ENCODE peak calls at places on chromosomes 12 and 14, in six cellular contexts. A is activated T-cell treated with anti-CD3 and anti-CD28 coated beads, Interleukin-2, amount 50 U/mL, for 4 hours; Z is kidney tubule cell; N is germinal center; K is bronchial epithelial cell; Q is ecto neural progenitor cell. S is an unnamed sample.

GRCh38 chr14:36955376-36955775 is 217.0 kb downstream of the SLC25A21 start:
- DNase-seq in A (no peak), Z (no peak), N (no peak), K (no peak), Q (no peak), S (no peak)

GRCh38 chr14:59664741-59665140 is 88.1 kb upstream of the CCDC175 start:
- DNase-seq in A (no peak), Z (no peak), N (no peak), K (peak; percentile 15), Q (no peak), S (no peak)

GRCh38 chr14:31360919-31361662 is 59.3 kb downstream of the HEATR5A start:
- DNase-seq in A (no peak), Z (peak; percentile 90), N (no peak), K (peak; percentile 91), Q (no peak), S (no peak)

GRCh38 chr14:73728106-73729014 is 14.2 kb upstream of the PNMA1 start:
- DNase-seq in A (peak; percentile 92), Z (peak; percentile 86), N (peak; percentile 87), K (peak; percentile 63), Q (peak; percentile 89), S (peak; percentile 78)

GRCh38 chr14:57051633-57052032 is 217.1 kb downstream of the EXOC5 start:
- DNase-seq in A (no peak), Z (no peak), N (no peak), K (no peak), Q (no peak), S (no peak)

GRCh38 chr12:64824500-64825142 is at the start of gene TBC1D30:
- DNase-seq in A (peak; percentile 25), Z (peak; percentile 28), N (peak; percentile 31), K (no peak), Q (peak; percentile 72), S (peak; percentile 39)

GRCh38 chr12:25280082-25280481 is 29.4 kb upstream of the KRAS start:
- DNase-seq in A (no peak), Z (no peak), N (no peak), K (no peak), Q (no peak), S (no peak)

GRCh38 chr14:55731881-55732498 is 152.0 kb downstream of the KTN1 start:
- DNase-seq in A (peak; percentile 44), Z (peak; percentile 19), N (peak; percentile 10), K (no peak), Q (peak; percentile 55), S (peak; percentile 25)

GRCh38 chr12:76025601-76026575 is 5.7 kb downstream of the PHLDA1 start:
- DNase-seq in A (no peak), Z (peak; percentile 62), N (no peak), K (peak; percentile 63), Q (no peak), S (no peak)

GRCh38 chr14:33118653-33119052 is 180.0 kb downstream of the NPAS3 start:
- DNase-seq in A (no peak), Z (no peak), N (no peak), K (no peak), Q (no peak), S (no peak)

GRCh38 chr14:100714205-100714781 is 12.4 kb upstream of the DLK1 start:
- DNase-seq in A (no peak), Z (peak; percentile 4), N (peak; percentile 85), K (no peak), Q (no peak), S (no peak)

GRCh38 chr14:23160924-23161522 is 22.4 kb downstream of the SLC7A8 start:
- DNase-seq in A (no peak), Z (peak; percentile 79), N (no peak), K (peak; percentile 91), Q (peak; percentile 83), S (no peak)

GRCh38 chr14:31080060-31080459 is 53.9 kb upstream of the STRN3 start:
- DNase-seq in A (no peak), Z (no peak), N (no peak), K (peak; percentile 64), Q (no peak), S (no peak)

GRCh38 chr12:45731376-45731775 is 1.9 kb downstream of the ARID2 start:
- DNase-seq in A (no peak), Z (no peak), N (no peak), K (no peak), Q (no peak), S (no peak)

GRCh38 chr14:61176686-61177085 is 104.5 kb downstream of the TMEM30B start:
- DNase-seq in A (no peak), Z (peak; percentile 12), N (no peak), K (no peak), Q (no peak), S (no peak)

GRCh38 chr12:26195250-26195640 is at the start of gene SSPN:
- DNase-seq in A (no peak), Z (peak; percentile 57), N (peak; percentile 6), K (no peak), Q (peak; percentile 82), S (no peak)

GRCh38 chr12:123038966-123039365 is 58.5 kb downstream of the ARL6IP4 start:
- DNase-seq in A (no peak), Z (no peak), N (no peak), K (no peak), Q (no peak), S (no peak)

GRCh38 chr14:103546651-103547454 is 15.6 kb downstream of the BAG5 start:
- DNase-seq in A (peak; percentile 77), Z (peak; percentile 73), N (peak; percentile 85), K (peak; percentile 32), Q (peak; percentile 88), S (peak; percentile 56)

GRCh38 chr14:71363961-71364360 is 456.7 kb downstream of the PCNX1 start:
- DNase-seq in A (no peak), Z (peak; percentile 18), N (no peak), K (no peak), Q (no peak), S (no peak)

GRCh38 chr14:75165586-75166391 is 10.6 kb downstream of the TMED10 start:
- DNase-seq in A (no peak), Z (no peak), N (no peak), K (no peak), Q (no peak), S (no peak)

GRCh38 chr14:33676135-33676566 is 274.7 kb downstream of the EGLN3 start:
- DNase-seq in A (no peak), Z (peak; percentile 73), N (no peak), K (peak; percentile 51), Q (peak; percentile 80), S (no peak)

GRCh38 chr14:34502826-34503225 is 36.7 kb downstream of the EAPP start:
- DNase-seq in A (no peak), Z (no peak), N (no peak), K (no peak), Q (no peak), S (no peak)

GRCh38 chr12:127998936-127999467 is 268.0 kb upstream of the TMEM132C start:
- DNase-seq in A (no peak), Z (no peak), N (no peak), K (no peak), Q (no peak), S (no peak)

GRCh38 chr12:49895773-49896172 is 7.9 kb downstream of the FAIM2 start:
- DNase-seq in A (no peak), Z (no peak), N (no peak), K (no peak), Q (no peak), S (no peak)

GRCh38 chr12:63916561-63917476 is 72.3 kb downstream of the SRGAP1 start:
- DNase-seq in A (no peak), Z (peak; percentile 49), N (no peak), K (peak; percentile 65), Q (no peak), S (no peak)

S was measured in stimulated activated CD4-positive, alpha-beta T cell treated with anti-CD3 and anti-CD28 coated beads, Interleukin-2, amount 100 ng/mL, for 4 hours.